ENCODE peak calls at places on chromosome 17, in nine cellular contexts. R, D, G, U, F, J, X, N and E are unnamed samples.

GRCh38 chr17:37079735-37080134 is 131.0 kb downstream of the AATF start:
- DNase-seq in J (no peak), X (no peak), U (no peak), F (peak; percentile 56), N (no peak), G (peak; percentile 60), D (no peak), R (no peak), E (peak; percentile 73)

GRCh38 chr17:16443390-16444257 is 28.3 kb downstream of the TRPV2 start:
- DNase-seq in G (no peak), F (no peak), D (no peak), J (no peak), U (no peak), R (no peak), N (no peak), X (no peak), E (no peak)

GRCh38 chr17:77466140-77466539 is 325.4 kb downstream of the SEC14L1 start:
- DNase-seq in F (no peak), U (peak; percentile 50), D (no peak), X (no peak), R (peak; percentile 97), G (no peak), J (peak; percentile 87), N (no peak), E (no peak)

GRCh38 chr17:4810696-4811289 is 3.8 kb downstream of the PLD2 start:
- DNase-seq in J (no peak), F (no peak), D (no peak), G (no peak), U (no peak), R (no peak), X (peak; percentile 44), N (peak; percentile 42), E (no peak)

GRCh38 chr17:50608700-50609375 is 25.8 kb upstream of the ABCC3 start:
- DNase-seq in G (no peak), J (no peak), D (no peak), R (peak; percentile 35), U (peak; percentile 82), X (no peak), F (no peak), N (no peak), E (no peak)

GRCh38 chr17:32907583-32907982 is 20.4 kb upstream of the TMEM98 start:
- DNase-seq in F (no peak), X (no peak), N (no peak), J (no peak), G (no peak), D (no peak), U (no peak), R (no peak), E (no peak)

GRCh38 chr17:78314683-78315354 is 45.1 kb downstream of the SOCS3 start:
- DNase-seq in U (no peak), R (peak; percentile 38), G (no peak), N (no peak), D (no peak), X (no peak), J (no peak), F (no peak), E (no peak)

GRCh38 chr17:52678211-52678610 is 519.7 kb upstream of the CA10 start:
- DNase-seq in F (no peak), G (no peak), J (no peak), R (no peak), U (no peak), N (no peak), D (no peak), X (no peak), E (no peak)

GRCh38 chr17:29577778-29578211 is 9.3 kb downstream of the TP53I13 start:
- DNase-seq in G (peak; percentile 75), F (peak; percentile 49), N (no peak), U (no peak), R (no peak), D (no peak), J (no peak), X (no peak), E (peak; percentile 68)

GRCh38 chr17:56937688-56938087 is 23.2 kb downstream of the COIL start:
- DNase-seq in U (no peak), X (no peak), D (no peak), J (no peak), R (no peak), F (no peak), G (no peak), N (no peak), E (no peak)

GRCh38 chr17:15883617-15884111 is 61.3 kb upstream of the ADORA2B start:
- DNase-seq in U (no peak), F (peak; percentile 91), N (no peak), D (no peak), G (peak; percentile 64), R (no peak), X (no peak), J (no peak), E (peak; percentile 55)

DNA sequence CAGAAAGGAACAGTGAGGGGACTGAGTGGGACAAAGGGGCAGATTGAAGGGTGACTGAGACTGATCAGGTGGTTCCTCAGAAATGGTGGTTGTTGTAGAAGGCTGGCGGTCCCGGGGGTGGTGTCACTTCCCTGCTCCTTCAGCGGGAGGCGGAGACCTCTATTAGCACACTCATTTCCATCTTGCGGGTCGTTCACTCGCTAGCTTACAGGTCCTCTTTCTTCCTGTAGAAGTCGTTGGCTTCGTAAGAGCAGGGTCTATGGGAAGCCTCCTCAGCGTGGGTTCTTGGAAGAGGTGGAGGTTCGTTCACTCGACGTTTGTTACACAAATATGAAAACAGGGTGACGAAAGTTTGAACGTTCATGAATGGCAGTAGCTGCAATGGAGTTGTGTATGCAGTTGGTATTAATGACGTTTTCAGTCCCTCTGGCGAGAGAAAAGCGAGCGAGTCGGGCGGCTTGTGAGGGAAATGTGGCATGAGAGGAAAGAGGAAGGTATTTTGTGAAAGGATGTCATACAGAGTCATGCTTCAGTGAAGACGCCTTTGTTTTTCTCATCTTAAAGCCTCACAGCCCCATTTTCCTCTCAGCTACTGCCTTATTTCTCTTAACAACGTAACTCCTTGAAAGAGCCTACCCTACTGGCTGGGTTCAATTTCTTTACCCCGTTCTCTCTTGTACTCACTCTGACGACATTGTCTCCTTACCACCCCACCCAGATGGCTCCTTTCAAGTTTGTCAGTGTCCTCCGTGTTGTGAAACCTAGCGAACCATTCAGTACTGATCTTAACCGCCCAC is 667 bp downstream of the EFCAB13 start:
- DNase-seq in U (no peak), R (peak; percentile 79), J (peak; percentile 84), G (peak; percentile 51), F (peak; percentile 36), N (peak; percentile 35), D (no peak), X (peak; percentile 65), E (peak; percentile 18)
- TF ChIP-seq CTCF in U (no peak), R (no peak), J (no peak), G (no peak), F (no peak), N (no peak), D (no peak), X (no peak), E (no peak)

GRCh38 chr17:7884581-7885356 is 3.8 kb upstream of the CHD3 start:
- DNase-seq in D (no peak), X (no peak), G (no peak), R (peak; percentile 24), J (peak; percentile 90), F (no peak), N (peak; percentile 27), U (no peak), E (no peak)
- H3K4me3 ChIP-seq in D (peak overlapping the region; percentile 52), X (peak overlapping the region; percentile 88), G (peak overlapping the region; percentile 86), R (peak overlapping the region; percentile 65), J (peak overlapping the region; percentile 84), F (peak overlapping the region; percentile 84), N (peak overlapping the region; percentile 78), U (peak overlapping the region; percentile 77), E (peak overlapping the region; percentile 92)

GRCh38 chr17:59366040-59366757 is 34.7 kb downstream of the YPEL2 start:
- DNase-seq in G (peak; percentile 18), R (peak; percentile 93), F (no peak), U (peak; percentile 46), N (no peak), X (no peak), J (no peak), D (peak; percentile 79), E (no peak)

GRCh38 chr17:59361916-59362810 is 30.7 kb downstream of the YPEL2 start:
- DNase-seq in F (peak; percentile 90), X (no peak), J (no peak), N (no peak), D (no peak), U (no peak), R (no peak), G (peak; percentile 69), E (peak; percentile 94)

GRCh38 chr17:59365383-59365981 is 34.0 kb downstream of the YPEL2 start:
- DNase-seq in J (no peak), R (no peak), X (no peak), F (no peak), G (no peak), D (no peak), U (peak; percentile 89), N (no peak), E (no peak)

GRCh38 chr17:59361386-59361785 is 29.9 kb downstream of the YPEL2 start:
- DNase-seq in U (no peak), D (no peak), R (no peak), X (no peak), G (peak; percentile 87), F (peak; percentile 60), J (no peak), N (no peak), E (peak; percentile 93)

DNA sequence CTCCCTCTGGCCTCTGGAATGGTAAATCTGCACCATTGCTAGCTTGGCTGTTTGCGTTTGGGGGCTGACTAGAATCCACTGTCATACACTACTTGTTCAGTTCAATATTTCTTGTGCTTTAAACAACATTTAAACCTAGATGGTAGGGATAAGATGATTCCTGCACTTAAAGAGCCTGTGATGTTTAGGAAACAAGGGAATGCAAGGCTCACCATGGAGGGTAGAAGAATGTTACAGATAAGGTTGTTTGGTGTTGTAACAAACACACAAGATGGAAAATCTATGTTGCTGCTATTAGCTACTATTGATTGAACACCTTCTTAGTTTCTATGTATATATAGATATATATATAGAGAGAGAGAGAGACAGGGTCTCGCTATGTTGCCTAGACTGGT is 31.4 kb downstream of the YPEL2 start:
- DNase-seq in J (no peak), G (no peak), U (no peak), D (no peak), N (no peak), F (no peak), R (no peak), X (no peak), E (no peak)
- TF ChIP-seq CTCF in J (no peak), G (no peak), U (no peak), D (no peak), N (no peak), F (no peak), R (no peak), X (no peak), E (peak; percentile 21)

GRCh38 chr17:41614098-41614497 is 1.5 kb upstream of the KRT16 start:
- DNase-seq in D (no peak), F (no peak), G (no peak), N (no peak), J (peak; percentile 39), X (no peak), U (no peak), R (no peak), E (no peak)

GRCh38 chr17:41617136-41617535 is 4.6 kb upstream of the KRT16 start:
- DNase-seq in U (no peak), X (no peak), J (peak; percentile 44), D (no peak), R (no peak), F (no peak), N (no peak), G (no peak), E (no peak)

GRCh38 chr17:41613277-41614082 is 913 bp upstream of the KRT16 start:
- DNase-seq in J (peak; percentile 25), U (no peak), F (no peak), G (no peak), D (no peak), X (no peak), R (no peak), N (no peak), E (no peak)

GRCh38 chr17:41617698-41618097 is 5.1 kb upstream of the KRT16 start:
- DNase-seq in R (no peak), F (no peak), D (no peak), J (peak; percentile 42), X (no peak), N (no peak), G (no peak), U (no peak), E (no peak)

GRCh38 chr17:41615454-41615853 is 2.9 kb upstream of the KRT16 start:
- DNase-seq in R (peak; percentile 62), G (no peak), D (peak; percentile 31), X (no peak), F (no peak), J (no peak), N (no peak), U (no peak), E (no peak)
- H3K4me3 ChIP-seq in R (no peak overlapping the region), G (no peak overlapping the region), D (no peak overlapping the region), X (no peak overlapping the region), F (no peak overlapping the region), J (no peak overlapping the region), N (no peak overlapping the region), U (no peak overlapping the region), E (no peak overlapping the region)